ENCODE peak calls at places on chromosomes 3 and 15, in eight cellular contexts. O, A, W, X, P, I, S and C are unnamed samples.

GRCh38 chr15:63701365-63701764 is 104.2 kb downstream of the FBXL22 start:
- ATAC-seq in O (no peak), A (no peak), W (no peak), X (no peak), P (no peak), I (no peak), S (no peak), C (no peak)

GRCh38 chr15:84819291-84819768 is 2.2 kb downstream of the ALPK3 start:
- ATAC-seq in O (peak), A (peak), W (no peak), X (peak), P (peak), I (no peak), S (peak), C (no peak)

GRCh38 chr3:34248352-34248751 is 449.9 kb downstream of the PDCD6IP start:
- ATAC-seq in O (no peak), A (no peak), W (no peak), X (no peak), P (no peak), I (no peak), S (peak), C (no peak)

GRCh38 chr3:64213224-64213893 is 11.9 kb downstream of the PRICKLE2 start:
- ATAC-seq in O (no peak), A (no peak), W (no peak), X (no peak), P (no peak), I (no peak), S (no peak), C (no peak)

GRCh38 chr3:143367171-143367570 is 247.6 kb downstream of the CHST2 start:
- ATAC-seq in O (no peak), A (no peak), W (no peak), X (no peak), P (no peak), I (no peak), S (no peak), C (no peak)

GRCh38 chr3:40780341-40780800 is 255.6 kb downstream of the ZNF621 start:
- ATAC-seq in O (no peak), A (peak), W (peak), X (peak), P (no peak), I (peak), S (no peak), C (peak)

GRCh38 chr3:195727596-195728195 is 6.9 kb downstream of the MUC20 start:
- ATAC-seq in O (no peak), A (no peak), W (no peak), X (no peak), P (no peak), I (no peak), S (no peak), C (no peak)

GRCh38 chr15:89766357-89767311 is 9.5 kb upstream of the MESP2 start:
- ATAC-seq in O (peak), A (no peak), W (no peak), X (peak), P (peak), I (no peak), S (no peak), C (no peak)

GRCh38 chr3:4814302-4814903 is 164.8 kb upstream of the BHLHE40 start:
- ATAC-seq in O (peak), A (peak), W (peak), X (no peak), P (no peak), I (peak), S (no peak), C (peak)

GRCh38 chr15:29422606-29423005 is 153.0 kb upstream of the NSMCE3 start:
- ATAC-seq in O (no peak), A (no peak), W (no peak), X (no peak), P (no peak), I (no peak), S (no peak), C (no peak)

GRCh38 chr15:56042982-56043980 is 49.9 kb upstream of the NEDD4 start:
- ATAC-seq in O (no peak), A (peak), W (no peak), X (peak), P (no peak), I (no peak), S (peak), C (no peak)

GRCh38 chr15:30044377-30044776 is 38.4 kb upstream of the GOLGA8J start:
- ATAC-seq in O (no peak), A (no peak), W (peak), X (no peak), P (no peak), I (no peak), S (no peak), C (no peak)

GRCh38 chr3:132268956-132269355 is 48.3 kb upstream of the ACP3 start:
- ATAC-seq in O (peak), A (no peak), W (no peak), X (no peak), P (no peak), I (peak), S (no peak), C (no peak)

GRCh38 chr3:11307830-11308432 is 35.7 kb downstream of the ATG7 start:
- ATAC-seq in O (no peak), A (no peak), W (peak), X (no peak), P (no peak), I (no peak), S (no peak), C (peak)

GRCh38 chr15:60766391-60767128 is 287.6 kb upstream of the ICE2 start:
- ATAC-seq in O (no peak), A (no peak), W (no peak), X (peak), P (no peak), I (peak), S (no peak), C (no peak)

GRCh38 chr15:74869726-74870407 is 3.3 kb downstream of the SCAMP2 start:
- ATAC-seq in O (no peak), A (no peak), W (peak), X (no peak), P (no peak), I (no peak), S (peak), C (peak)

GRCh38 chr3:73378207-73378606 is 246.5 kb downstream of the PDZRN3 start:
- ATAC-seq in O (no peak), A (no peak), W (no peak), X (no peak), P (no peak), I (no peak), S (peak), C (no peak)

GRCh38 chr3:19644405-19644804 is 289.6 kb downstream of the EFHB start:
- ATAC-seq in O (no peak), A (no peak), W (no peak), X (no peak), P (no peak), I (no peak), S (peak), C (no peak)

GRCh38 chr3:39434574-39434973 is 28.1 kb downstream of the RPSA start:
- ATAC-seq in O (no peak), A (no peak), W (peak), X (no peak), P (no peak), I (no peak), S (peak), C (no peak)

GRCh38 chr3:156764761-156765160 is 61.4 kb upstream of the LEKR1 start:
- ATAC-seq in O (no peak), A (no peak), W (no peak), X (no peak), P (peak), I (no peak), S (no peak), C (no peak)

GRCh38 chr15:36766449-36766848 is 187.0 kb downstream of the CDIN1 start:
- ATAC-seq in O (no peak), A (no peak), W (no peak), X (no peak), P (no peak), I (no peak), S (no peak), C (no peak)

GRCh38 chr3:193693774-193694173 is 100.8 kb downstream of the OPA1 start:
- ATAC-seq in O (no peak), A (no peak), W (no peak), X (peak), P (no peak), I (no peak), S (peak), C (no peak)

GRCh38 chr3:53100818-53101466 is 29.3 kb downstream of the RFT1 start:
- ATAC-seq in O (no peak), A (peak), W (no peak), X (no peak), P (no peak), I (no peak), S (no peak), C (no peak)

GRCh38 chr15:31328425-31328998 is 1.9 kb downstream of the KLF13 start:
- ATAC-seq in O (no peak), A (peak), W (peak), X (peak), P (no peak), I (peak), S (peak), C (no peak)

GRCh38 chr3:167718582-167718981 is 16.1 kb downstream of the PDCD10 start:
- ATAC-seq in O (no peak), A (no peak), W (no peak), X (no peak), P (no peak), I (no peak), S (peak), C (no peak)

GRCh38 chr3:42071720-42072582 is 19.2 kb upstream of the TRAK1 start:
- ATAC-seq in O (peak), A (no peak), W (peak), X (peak), P (peak), I (peak), S (peak), C (peak)

GRCh38 chr3:23600178-23600577 is 205.6 kb upstream of the UBE2E1 start:
- ATAC-seq in O (no peak), A (no peak), W (peak), X (no peak), P (peak), I (no peak), S (no peak), C (no peak)

GRCh38 chr3:74106882-74107281 is 482.1 kb upstream of the PDZRN3 start:
- ATAC-seq in O (no peak), A (no peak), W (no peak), X (no peak), P (no peak), I (no peak), S (no peak), C (no peak)

GRCh38 chr3:134672571-134672970 is 21.7 kb upstream of the KY start:
- ATAC-seq in O (no peak), A (no peak), W (no peak), X (no peak), P (no peak), I (no peak), S (no peak), C (no peak)

GRCh38 chr3:127610105-127610504 is 11.9 kb downstream of the MCM2 start:
- ATAC-seq in O (no peak), A (no peak), W (no peak), X (no peak), P (no peak), I (no peak), S (peak), C (no peak)

GRCh38 chr3:184143327-184143726 is 8.2 kb downstream of the EIF2B5 start:
- ATAC-seq in O (no peak), A (no peak), W (no peak), X (no peak), P (no peak), I (no peak), S (peak), C (no peak)

GRCh38 chr3:39147374-39147709 is 6.0 kb downstream of the CSRNP1 start:
- ATAC-seq in O (no peak), A (peak), W (no peak), X (no peak), P (peak), I (no peak), S (peak), C (no peak)

GRCh38 chr15:58472821-58473581 is 41.2 kb downstream of the LIPC start:
- ATAC-seq in O (no peak), A (no peak), W (no peak), X (no peak), P (no peak), I (no peak), S (peak), C (no peak)

GRCh38 chr3:179962617-179963387 is 73.9 kb downstream of the PEX5L start:
- ATAC-seq in O (no peak), A (no peak), W (no peak), X (no peak), P (no peak), I (no peak), S (peak), C (no peak)

GRCh38 chr15:43420435-43420834 is 49.5 kb downstream of the TUBGCP4 start:
- ATAC-seq in O (no peak), A (no peak), W (no peak), X (no peak), P (no peak), I (no peak), S (no peak), C (no peak)

GRCh38 chr3:188507244-188507720 is 353.3 kb downstream of the LPP start:
- ATAC-seq in O (no peak), A (no peak), W (peak), X (no peak), P (no peak), I (peak), S (no peak), C (peak)

DNA sequence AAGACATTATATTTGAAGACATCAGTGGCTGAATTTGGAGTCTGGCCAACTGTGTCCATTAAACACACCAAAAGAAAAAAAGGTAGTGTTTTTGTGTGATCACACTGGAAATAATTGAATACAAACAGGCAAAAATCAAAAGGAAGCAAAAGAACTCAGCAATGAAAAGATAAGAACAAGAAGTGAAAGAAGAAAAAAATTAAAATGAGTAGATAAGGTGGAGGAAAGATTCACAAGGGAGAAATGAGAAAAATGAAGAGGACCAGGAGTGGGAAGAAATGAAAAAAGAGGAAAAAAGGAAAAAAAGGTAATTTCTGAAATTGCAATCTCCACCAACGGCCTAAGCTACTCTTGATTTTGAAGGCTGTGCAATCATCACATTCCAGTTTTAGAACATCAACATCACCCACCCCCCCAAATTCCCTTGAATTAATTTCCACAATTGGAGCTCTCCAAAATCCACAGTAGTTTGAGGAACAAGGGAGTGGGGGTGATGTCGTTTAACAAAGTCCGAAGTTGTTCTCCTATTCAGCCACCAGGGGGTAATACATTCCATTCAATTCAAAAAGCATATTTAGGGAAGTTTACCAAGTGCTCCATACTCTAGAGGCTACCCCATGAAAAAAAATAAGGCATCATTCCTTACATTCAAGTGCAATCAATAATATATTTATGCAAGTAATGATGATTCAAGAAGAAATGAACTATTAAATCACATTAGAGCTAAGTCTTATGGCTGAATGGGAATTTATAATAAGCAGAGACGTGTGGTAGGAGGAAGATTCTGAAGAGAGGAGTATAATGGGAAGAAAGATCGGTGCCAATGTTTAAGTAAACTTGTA is 37.4 kb downstream of the ZNF860 start:
- ATAC-seq in O (peak), A (peak), W (peak), X (peak), P (peak), I (peak), S (peak), C (peak)
- TF ChIP-seq CTCF in O (peak), A (peak), W (peak), X (peak), P (peak), I (peak), S (peak), C (peak)

GRCh38 chr3:35663471-35663870 is 24.1 kb downstream of the ARPP21 start:
- ATAC-seq in O (no peak), A (no peak), W (peak), X (no peak), P (no peak), I (peak), S (no peak), C (no peak)
- H3K4me3 ChIP-seq in O (no peak), A (no peak), W (no peak), X (no peak), P (no peak), I (no peak), S (no peak), C (no peak)

GRCh38 chr3:3127432-3128010 is 781 bp downstream of the TRNT1 start:
- ATAC-seq in O (no peak), A (peak), W (peak), X (peak), P (no peak), I (peak), S (peak), C (no peak)
- TF ChIP-seq POLR2AphosphoS5 in O (no peak), A (peak), W (no peak), X (no peak), P (no peak), I (no peak), S (no peak), C (no peak)

GRCh38 chr3:50303038-50303815 is at the start of gene HYAL1:
- ATAC-seq in O (peak), A (peak), W (peak), X (peak), P (no peak), I (peak), S (no peak), C (peak)
- TF ChIP-seq CTCF in O (peak), A (no peak), W (peak), X (peak), P (no peak), I (peak), S (no peak), C (no peak)

GRCh38 chr3:149377408-149378111 is at the start of gene TM4SF1:
- ATAC-seq in O (no peak), A (no peak), W (peak), X (peak), P (peak), I (peak), S (no peak), C (peak)
- H3K4me3 ChIP-seq in O (no peak), A (no peak), W (peak), X (peak), P (peak), I (no peak), S (no peak), C (peak)

GRCh38 chr3:30607032-30607833 is 832 bp downstream of the TGFBR2 start:
- ATAC-seq in O (no peak), A (no peak), W (peak), X (peak), P (peak), I (peak), S (peak), C (peak)
- TF ChIP-seq POLR2AphosphoS5 in O (peak), A (no peak), W (no peak), X (no peak), P (no peak), I (peak), S (no peak), C (peak)

DNA sequence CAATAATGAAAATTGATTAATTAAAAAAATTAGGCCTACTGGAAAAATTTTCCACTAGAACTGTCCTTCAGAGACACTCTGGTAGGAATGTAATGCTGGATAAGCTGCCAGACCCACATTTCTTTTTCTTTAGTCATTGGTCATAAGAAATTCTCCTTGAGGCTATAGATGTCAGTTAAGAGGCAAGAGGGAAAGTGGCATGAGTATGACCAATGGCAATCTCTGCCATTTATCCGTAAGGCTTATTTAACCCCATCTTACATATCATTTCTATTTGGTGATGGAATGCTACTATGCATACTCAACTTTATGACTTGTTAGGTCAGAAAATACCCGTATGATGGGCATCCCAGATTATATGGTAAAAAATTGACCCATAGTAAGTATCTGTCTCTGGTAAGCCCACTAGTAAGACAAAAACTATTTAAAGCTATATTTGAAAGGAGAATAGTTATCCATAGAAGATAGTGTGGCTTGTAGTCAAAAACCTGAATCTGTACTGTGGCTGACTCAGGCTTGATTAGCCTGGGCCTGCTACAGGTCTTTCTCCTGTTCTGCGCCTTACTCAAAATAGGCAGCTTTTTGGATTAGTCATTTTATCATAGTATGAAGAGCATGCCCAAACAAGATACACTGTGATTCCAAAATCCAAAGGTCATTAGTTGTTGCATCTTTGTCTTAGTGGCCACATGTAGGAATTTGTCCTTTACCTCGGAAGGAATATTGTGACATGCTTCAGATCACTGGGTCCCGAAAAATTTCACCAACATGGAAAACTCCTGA is 314.7 kb downstream of the PYDC2 start:
- ATAC-seq in O (no peak), A (no peak), W (no peak), X (no peak), P (no peak), I (no peak), S (no peak), C (no peak)
- TF ChIP-seq CTCF in O (no peak), A (no peak), W (no peak), X (no peak), P (no peak), I (no peak), S (no peak), C (no peak)

GRCh38 chr3:99907959-99908544 is 90.4 kb downstream of the CMSS1 start:
- ATAC-seq in O (no peak), A (no peak), W (no peak), X (no peak), P (no peak), I (no peak), S (no peak), C (no peak)
- H3K4me3 ChIP-seq in O (no peak), A (no peak), W (no peak), X (no peak), P (no peak), I (no peak), S (no peak), C (no peak)

GRCh38 chr3:120816728-120817127 is 74.2 kb downstream of the GTF2E1 start:
- ATAC-seq in O (no peak), A (no peak), W (no peak), X (no peak), P (no peak), I (no peak), S (peak), C (no peak)
- TF ChIP-seq POLR2AphosphoS5 in O (no peak), A (no peak), W (no peak), X (no peak), P (no peak), I (no peak), S (no peak), C (peak)